ENCODE peak calls at places on chromosomes 5 and 9, in ten cellular contexts. T is GM23338; N is IMR-90; V is PC-9; K is left ventricle myocardium inferior; Q is tibial artery; B is SJSA1; Y is CD4-positive, CD25-positive, alpha-beta regulatory T cell; Z is body of pancreas; W is ovary. F is an unnamed sample.

GRCh38 chr9:91790912-91791311 is 159.1 kb downstream of the ROR2 start:
- DNase-seq in T (no peak), N (peak), V (no peak), K (no peak), Q (no peak), B (no peak), Y (no peak), Z (no peak), W (no peak), F (no peak)

GRCh38 chr5:37811866-37812265 is 28.0 kb downstream of the GDNF start:
- DNase-seq in T (no peak), N (no peak), V (no peak), K (no peak), Q (no peak), B (no peak), Y (no peak), Z (no peak), W (no peak), F (no peak)

GRCh38 chr9:110517483-110517882 is 62.1 kb downstream of the SVEP1 start:
- DNase-seq in T (no peak), N (no peak), V (no peak), K (no peak), Q (no peak), B (no peak), Y (no peak), Z (no peak), W (no peak), F (no peak)

GRCh38 chr9:127509261-127509954 is 58.1 kb downstream of the LRSAM1 start:
- DNase-seq in T (no peak), N (no peak), V (no peak), K (no peak), Q (peak), B (no peak), Y (no peak), Z (no peak), W (peak), F (no peak)

GRCh38 chr5:322281-322941 is 897 bp downstream of the AHRR start:
- DNase-seq in T (peak), N (peak), V (no peak), K (no peak), Q (no peak), B (no peak), Y (no peak), Z (no peak), W (no peak), F (no peak)

GRCh38 chr5:120073722-120074121 is 390.4 kb upstream of the PRR16 start:
- DNase-seq in T (no peak), N (no peak), V (no peak), K (no peak), Q (no peak), B (no peak), Y (no peak), Z (no peak), W (no peak), F (no peak)

GRCh38 chr9:110748251-110748893 is 79.8 kb downstream of the MUSK start:
- DNase-seq in T (no peak), N (no peak), V (peak), K (no peak), Q (no peak), B (no peak), Y (no peak), Z (no peak), W (no peak), F (no peak)

GRCh38 chr9:32882616-32883015 is 99.3 kb downstream of the TMEM215 start:
- DNase-seq in T (no peak), N (no peak), V (no peak), K (no peak), Q (no peak), B (no peak), Y (no peak), Z (no peak), W (no peak), F (no peak)

GRCh38 chr5:147193123-147193522 is 41.7 kb upstream of the STK32A start:
- DNase-seq in T (peak), N (no peak), V (no peak), K (no peak), Q (no peak), B (no peak), Y (no peak), Z (no peak), W (no peak), F (no peak)

GRCh38 chr5:154523104-154523503 is 45.1 kb upstream of the HAND1 start:
- DNase-seq in T (no peak), N (no peak), V (no peak), K (no peak), Q (peak), B (no peak), Y (no peak), Z (no peak), W (no peak), F (no peak)

GRCh38 chr5:93078082-93079038 is 502.7 kb downstream of the NR2F1-AS1 start:
- DNase-seq in T (no peak), N (peak), V (peak), K (peak), Q (peak), B (peak), Y (no peak), Z (peak), W (peak), F (no peak)

GRCh38 chr9:99720455-99721050 is 101.1 kb upstream of the NR4A3 start:
- DNase-seq in T (no peak), N (peak), V (no peak), K (no peak), Q (no peak), B (no peak), Y (no peak), Z (no peak), W (no peak), F (no peak)

GRCh38 chr5:178236685-178237084 is 4.1 kb upstream of the PHYKPL start:
- DNase-seq in T (no peak), N (no peak), V (no peak), K (peak), Q (no peak), B (no peak), Y (no peak), Z (peak), W (no peak), F (no peak)

GRCh38 chr5:43192558-43193170 is 639 bp downstream of the NIM1K start:
- DNase-seq in T (no peak), N (peak), V (peak), K (no peak), Q (no peak), B (no peak), Y (no peak), Z (peak), W (peak), F (no peak)

GRCh38 chr9:104765138-104765537 is 1.2 kb downstream of the NIPSNAP3B start:
- DNase-seq in T (no peak), N (no peak), V (no peak), K (no peak), Q (no peak), B (no peak), Y (no peak), Z (no peak), W (no peak), F (no peak)

DNA sequence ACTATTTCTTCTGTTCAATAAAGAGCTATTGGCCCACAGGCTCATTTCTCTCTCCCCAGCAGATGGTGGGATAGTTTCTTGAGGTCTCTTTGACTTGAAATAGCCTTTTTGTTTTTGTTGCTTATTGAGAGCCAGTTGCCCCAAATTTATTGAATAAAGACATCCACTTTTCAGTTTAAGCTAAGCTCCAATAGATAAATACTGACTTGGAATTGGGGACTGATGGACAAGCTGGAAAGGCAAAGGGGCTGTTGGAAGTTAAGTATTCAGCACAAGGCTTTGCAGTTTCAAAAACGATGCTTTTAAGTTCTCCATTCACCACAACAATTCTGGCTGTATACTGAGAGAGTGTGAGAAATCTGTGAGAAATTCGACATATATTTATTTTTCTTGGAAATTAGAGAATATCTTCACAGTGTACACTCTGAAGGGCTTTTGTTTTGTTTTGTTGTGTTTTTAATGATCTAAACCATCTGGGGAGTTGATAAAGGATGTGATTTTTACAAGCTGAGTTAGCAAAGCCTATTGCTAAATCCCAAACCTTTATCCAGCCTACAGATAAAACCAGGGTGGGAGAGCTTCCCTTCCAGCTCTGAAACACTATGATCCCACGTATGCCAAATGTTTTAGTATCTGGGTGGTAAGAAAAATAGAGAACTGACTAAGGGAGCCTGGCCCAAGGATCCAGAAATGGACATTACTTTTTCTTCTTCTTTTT is 290.4 kb upstream of the MPDZ start:
- DNase-seq in T (no peak), N (no peak), V (no peak), K (no peak), Q (no peak), B (no peak), Y (no peak), Z (no peak), W (no peak), F (no peak)
- H3K27ac ChIP-seq in T (no peak), N (no peak), V (no peak), K (peak), Q (peak), B (no peak), Y (no peak), Z (peak), W (no peak), F (no peak)

GRCh38 chr5:140160432-140160831 is 14.6 kb upstream of the CYSTM1 start:
- DNase-seq in T (no peak), N (no peak), V (no peak), K (no peak), Q (no peak), B (no peak), Y (no peak), Z (no peak), W (no peak), F (no peak)
- H3K27ac ChIP-seq in T (no peak), N (no peak), V (no peak), K (no peak), Q (no peak), B (no peak), Y (no peak), Z (no peak), W (no peak), F (no peak)

GRCh38 chr5:119022017-119022745 is 33.8 kb upstream of the DTWD2 start:
- DNase-seq in T (peak), N (peak), V (no peak), K (no peak), Q (no peak), B (peak), Y (no peak), Z (no peak), W (no peak), F (no peak)

GRCh38 chr5:119017999-119018398 is 29.7 kb upstream of the DTWD2 start:
- DNase-seq in T (no peak), N (peak), V (no peak), K (no peak), Q (no peak), B (no peak), Y (no peak), Z (no peak), W (no peak), F (no peak)

GRCh38 chr5:119019431-119020348 is 31.3 kb upstream of the DTWD2 start:
- DNase-seq in T (no peak), N (no peak), V (no peak), K (no peak), Q (no peak), B (no peak), Y (no peak), Z (no peak), W (no peak), F (no peak)

GRCh38 chr5:119021333-119021732 is 33.0 kb upstream of the DTWD2 start:
- DNase-seq in T (no peak), N (no peak), V (no peak), K (no peak), Q (no peak), B (no peak), Y (no peak), Z (no peak), W (no peak), F (no peak)

GRCh38 chr5:119022773-119023172 is 34.4 kb upstream of the DTWD2 start:
- DNase-seq in T (no peak), N (no peak), V (no peak), K (no peak), Q (no peak), B (no peak), Y (no peak), Z (no peak), W (no peak), F (no peak)
- H3K27ac ChIP-seq in T (no peak), N (no peak), V (no peak), K (no peak), Q (no peak), B (no peak), Y (no peak), Z (no peak), W (no peak), F (no peak)

DNA sequence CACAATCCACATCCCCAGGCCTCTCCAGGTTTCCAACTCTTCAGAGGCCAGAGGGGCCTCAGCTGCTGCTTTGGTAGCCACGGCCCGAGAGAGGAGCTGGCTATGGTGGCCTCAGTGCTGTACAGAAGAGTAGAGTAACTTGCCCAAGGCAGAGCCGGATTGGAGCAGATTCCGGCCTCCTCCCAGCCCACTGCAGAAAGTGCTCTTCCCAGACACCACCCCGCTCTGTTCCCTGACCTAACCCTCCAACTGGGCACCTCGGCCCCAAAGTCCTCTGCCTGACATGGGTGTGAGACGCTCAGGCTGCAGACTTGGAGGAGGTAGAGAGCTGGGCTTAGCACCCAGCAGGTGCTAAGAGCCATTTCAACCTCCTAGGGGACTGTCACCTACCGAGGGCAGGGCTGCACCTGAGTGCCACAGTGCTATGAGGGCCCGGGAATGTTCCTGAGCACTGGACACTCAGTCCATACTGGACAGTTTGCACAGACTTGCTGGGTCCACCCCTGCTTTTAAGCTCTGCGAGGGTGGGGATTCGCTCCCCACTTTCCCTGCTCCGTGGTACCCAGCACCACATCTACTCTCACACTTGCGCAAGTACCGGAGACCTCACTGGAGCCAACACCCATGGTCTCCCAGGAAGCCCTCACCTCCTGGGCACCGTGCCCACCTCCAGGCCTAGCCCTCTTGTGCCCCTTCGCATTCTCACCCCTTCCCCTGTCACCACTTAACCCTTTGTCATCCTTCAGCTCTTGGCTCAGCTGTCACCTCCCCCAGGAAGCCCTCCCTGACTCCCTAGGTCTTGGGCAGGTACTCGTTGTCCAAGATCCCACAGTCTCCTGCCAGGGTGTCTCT is 49.7 kb downstream of the DBH start:
- DNase-seq in T (no peak), N (no peak), V (no peak), K (peak), Q (no peak), B (no peak), Y (no peak), Z (no peak), W (no peak), F (no peak)
- H3K27ac ChIP-seq in T (no peak), N (no peak), V (no peak), K (no peak), Q (no peak), B (no peak), Y (peak), Z (no peak), W (no peak), F (no peak)

GRCh38 chr5:75113354-75113753 is 61.0 kb upstream of the GCNT4 start:
- DNase-seq in T (no peak), N (no peak), V (no peak), K (no peak), Q (no peak), B (no peak), Y (no peak), Z (no peak), W (no peak), F (no peak)
- H3K27ac ChIP-seq in T (no peak), N (no peak), V (no peak), K (no peak), Q (no peak), B (no peak), Y (no peak), Z (no peak), W (no peak), F (no peak)

GRCh38 chr9:120464857-120465421 is 115.0 kb downstream of the CDK5RAP2 start:
- DNase-seq in T (no peak), N (no peak), V (no peak), K (no peak), Q (no peak), B (no peak), Y (no peak), Z (no peak), W (no peak), F (no peak)
- H3K27ac ChIP-seq in T (no peak), N (no peak), V (no peak), K (no peak), Q (no peak), B (no peak), Y (no peak), Z (no peak), W (no peak), F (no peak)

GRCh38 chr9:79929285-79929684 is 357.5 kb downstream of the TLE4 start:
- DNase-seq in T (no peak), N (no peak), V (no peak), K (no peak), Q (no peak), B (no peak), Y (no peak), Z (no peak), W (no peak), F (no peak)

GRCh38 chr9:79924836-79925235 is 353.1 kb downstream of the TLE4 start:
- DNase-seq in T (no peak), N (no peak), V (no peak), K (no peak), Q (no peak), B (no peak), Y (no peak), Z (no peak), W (no peak), F (no peak)

DNA sequence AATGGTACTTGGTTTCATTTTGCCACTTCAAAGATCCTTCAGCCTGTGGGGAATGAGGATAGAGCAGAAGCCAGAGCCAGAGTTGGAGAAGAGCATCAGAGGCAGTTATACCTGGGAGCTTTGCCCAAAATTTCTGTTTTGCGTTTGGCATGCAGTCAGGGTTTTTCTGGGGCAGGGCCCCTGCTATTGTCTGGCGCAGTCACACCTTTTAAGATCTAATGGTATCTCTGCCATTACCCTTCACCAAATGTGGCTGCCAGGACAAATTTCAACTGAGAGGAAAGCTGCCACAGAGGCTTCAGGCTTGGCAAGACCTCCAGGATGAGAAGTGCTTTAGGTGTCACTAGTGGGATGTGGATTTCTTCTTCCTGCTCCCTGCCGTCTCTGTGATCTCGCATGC is 356.9 kb downstream of the TLE4 start:
- DNase-seq in T (no peak), N (no peak), V (no peak), K (no peak), Q (no peak), B (no peak), Y (no peak), Z (no peak), W (no peak), F (no peak)
- H3K27ac ChIP-seq in T (no peak), N (no peak), V (no peak), K (no peak), Q (no peak), B (no peak), Y (no peak), Z (no peak), W (no peak), F (no peak)